ENCODE peak calls at places on chromosomes 5 and 9, in five cellular contexts. S is HTR-8/SVneo; H is Right ventricle myocardium superior; J is dorsolateral prefrontal cortex; N is stimulated activated CD4-positive, alpha-beta T cell treated with anti-CD3 and anti-CD28 coated beads, Interleukin-12 subunit alpha, Interleukin-12 subunit beta, amount 100 ng/mL, for 4 hours. W is an unnamed sample.

GRCh38 chr5:158910782-158911692 is 188.7 kb downstream of the EBF1 start:
- DNase-seq in H (no peak), J (no peak), N (no peak), S (no peak), W (no peak)

GRCh38 chr5:55104966-55105701 is 2.7 kb downstream of the GZMA start:
- DNase-seq in H (no peak), J (no peak), N (no peak), S (no peak), W (no peak)

GRCh38 chr9:99565203-99565602 is 256.5 kb upstream of the NR4A3 start:
- DNase-seq in N (no peak), J (peak), S (no peak), H (peak), W (no peak)

GRCh38 chr5:41794478-41794877 is 75.7 kb downstream of the OXCT1 start:
- DNase-seq in J (no peak), H (no peak), N (no peak), S (peak), W (no peak)

GRCh38 chr5:137822158-137822764 is 45.4 kb upstream of the MYOT start:
- DNase-seq in N (no peak), S (peak), H (no peak), J (peak), W (no peak)

GRCh38 chr9:136273921-136274785 is 28.5 kb upstream of the QSOX2 start:
- DNase-seq in J (no peak), N (no peak), S (no peak), H (no peak), W (no peak)

GRCh38 chr5:63961598-63962161 is 565 bp downstream of the HTR1A start:
- DNase-seq in J (no peak), H (no peak), N (no peak), S (no peak), W (no peak)

GRCh38 chr5:90690317-90690716 is 131.7 kb downstream of the ADGRV1 start:
- DNase-seq in S (no peak), H (no peak), J (no peak), N (no peak), W (no peak)